ENCODE peak calls at places on chromosomes 4 and X, in nine cellular contexts. One of them, this sample, is unnamed.

GRCh38 chrX:118755633-118756032 is 28.2 kb downstream of the IL13RA1 start:
- DNase-seq in SIG-M5: no peak
- DNase-seq in tibial nerve: no peak
- DNase-seq in upper lobe of left lung: no peak
- DNase-seq in ELR: no peak
- DNase-seq in M059J: peak
- DNase-seq in iPS DF 19.7: no peak
- DNase-seq in NCI-H1417: no peak
- DNase-seq in stimulated activated CD8-positive, alpha-beta memory T cell treated with anti-CD3 and anti-CD28 coated beads, Interleukin-15, amount 100 ng/mL, for 4 hours: no peak
- DNase-seq in this sample: no peak

GRCh38 chr4:20323991-20324390 is 72.3 kb downstream of the SLIT2 start:
- DNase-seq in SIG-M5: no peak
- DNase-seq in tibial nerve: no peak
- DNase-seq in upper lobe of left lung: no peak
- DNase-seq in ELR: peak
- DNase-seq in M059J: peak
- DNase-seq in iPS DF 19.7: no peak
- DNase-seq in NCI-H1417: no peak
- DNase-seq in stimulated activated CD8-positive, alpha-beta memory T cell treated with anti-CD3 and anti-CD28 coated beads, Interleukin-15, amount 100 ng/mL, for 4 hours: no peak
- DNase-seq in this sample: no peak

GRCh38 chr4:118953276-118953675 is 64.6 kb downstream of the SYNPO2 start:
- DNase-seq in SIG-M5: no peak
- DNase-seq in tibial nerve: no peak
- DNase-seq in upper lobe of left lung: no peak
- DNase-seq in ELR: peak
- DNase-seq in M059J: peak
- DNase-seq in iPS DF 19.7: no peak
- DNase-seq in NCI-H1417: no peak
- DNase-seq in stimulated activated CD8-positive, alpha-beta memory T cell treated with anti-CD3 and anti-CD28 coated beads, Interleukin-15, amount 100 ng/mL, for 4 hours: no peak
- DNase-seq in this sample: no peak

GRCh38 chrX:39883664-39884063 is 214.1 kb downstream of the BCOR start:
- DNase-seq in SIG-M5: no peak
- DNase-seq in tibial nerve: no peak
- DNase-seq in upper lobe of left lung: no peak
- DNase-seq in ELR: no peak
- DNase-seq in M059J: no peak
- DNase-seq in iPS DF 19.7: no peak
- DNase-seq in NCI-H1417: no peak
- DNase-seq in stimulated activated CD8-positive, alpha-beta memory T cell treated with anti-CD3 and anti-CD28 coated beads, Interleukin-15, amount 100 ng/mL, for 4 hours: no peak
- DNase-seq in this sample: no peak

GRCh38 chr4:74311696-74312313 is 3.5 kb downstream of the EPGN start:
- DNase-seq in SIG-M5: no peak
- DNase-seq in tibial nerve: no peak
- DNase-seq in upper lobe of left lung: no peak
- DNase-seq in ELR: peak
- DNase-seq in M059J: peak
- DNase-seq in iPS DF 19.7: no peak
- DNase-seq in NCI-H1417: peak
- DNase-seq in stimulated activated CD8-positive, alpha-beta memory T cell treated with anti-CD3 and anti-CD28 coated beads, Interleukin-15, amount 100 ng/mL, for 4 hours: no peak
- DNase-seq in this sample: peak

GRCh38 chr4:104969394-104970066 is 177.1 kb upstream of the TET2 start:
- DNase-seq in SIG-M5: no peak
- DNase-seq in tibial nerve: no peak
- DNase-seq in upper lobe of left lung: peak
- DNase-seq in ELR: no peak
- DNase-seq in M059J: no peak
- DNase-seq in iPS DF 19.7: no peak
- DNase-seq in NCI-H1417: no peak
- DNase-seq in stimulated activated CD8-positive, alpha-beta memory T cell treated with anti-CD3 and anti-CD28 coated beads, Interleukin-15, amount 100 ng/mL, for 4 hours: no peak
- DNase-seq in this sample: no peak

GRCh38 chr4:168604496-168605373 is 107.9 kb downstream of the PALLD start:
- DNase-seq in SIG-M5: no peak
- DNase-seq in tibial nerve: no peak
- DNase-seq in upper lobe of left lung: no peak
- DNase-seq in ELR: peak
- DNase-seq in M059J: peak
- DNase-seq in iPS DF 19.7: peak
- DNase-seq in NCI-H1417: no peak
- DNase-seq in stimulated activated CD8-positive, alpha-beta memory T cell treated with anti-CD3 and anti-CD28 coated beads, Interleukin-15, amount 100 ng/mL, for 4 hours: no peak
- DNase-seq in this sample: peak

GRCh38 chrX:52355108-52355507 is 13.7 kb upstream of the XAGE2 start:
- DNase-seq in SIG-M5: no peak
- DNase-seq in tibial nerve: no peak
- DNase-seq in upper lobe of left lung: no peak
- DNase-seq in ELR: no peak
- DNase-seq in M059J: no peak
- DNase-seq in iPS DF 19.7: no peak
- DNase-seq in NCI-H1417: no peak
- DNase-seq in stimulated activated CD8-positive, alpha-beta memory T cell treated with anti-CD3 and anti-CD28 coated beads, Interleukin-15, amount 100 ng/mL, for 4 hours: no peak
- DNase-seq in this sample: no peak

GRCh38 chr4:23368081-23368697 is 521.7 kb downstream of the PPARGC1A start:
- DNase-seq in SIG-M5: no peak
- DNase-seq in tibial nerve: no peak
- DNase-seq in upper lobe of left lung: peak
- DNase-seq in ELR: no peak
- DNase-seq in M059J: peak
- DNase-seq in iPS DF 19.7: no peak
- DNase-seq in NCI-H1417: peak
- DNase-seq in stimulated activated CD8-positive, alpha-beta memory T cell treated with anti-CD3 and anti-CD28 coated beads, Interleukin-15, amount 100 ng/mL, for 4 hours: no peak
- DNase-seq in this sample: no peak

GRCh38 chr4:185567828-185568442 is 32.6 kb upstream of the PDLIM3 start:
- DNase-seq in SIG-M5: no peak
- DNase-seq in tibial nerve: no peak
- DNase-seq in upper lobe of left lung: no peak
- DNase-seq in ELR: no peak
- DNase-seq in M059J: peak
- DNase-seq in iPS DF 19.7: no peak
- DNase-seq in NCI-H1417: no peak
- DNase-seq in stimulated activated CD8-positive, alpha-beta memory T cell treated with anti-CD3 and anti-CD28 coated beads, Interleukin-15, amount 100 ng/mL, for 4 hours: no peak
- DNase-seq in this sample: no peak

GRCh38 chrX:47169273-47169672 is 24.3 kb downstream of the RBM10 start:
- DNase-seq in SIG-M5: no peak
- DNase-seq in tibial nerve: no peak
- DNase-seq in upper lobe of left lung: no peak
- DNase-seq in ELR: no peak
- DNase-seq in M059J: no peak
- DNase-seq in iPS DF 19.7: no peak
- DNase-seq in NCI-H1417: no peak
- DNase-seq in stimulated activated CD8-positive, alpha-beta memory T cell treated with anti-CD3 and anti-CD28 coated beads, Interleukin-15, amount 100 ng/mL, for 4 hours: no peak
- DNase-seq in this sample: no peak

GRCh38 chr4:177740563-177740962 is 298.3 kb upstream of the AGA start:
- DNase-seq in SIG-M5: no peak
- DNase-seq in tibial nerve: no peak
- DNase-seq in upper lobe of left lung: no peak
- DNase-seq in ELR: peak
- DNase-seq in M059J: peak
- DNase-seq in iPS DF 19.7: no peak
- DNase-seq in NCI-H1417: no peak
- DNase-seq in stimulated activated CD8-positive, alpha-beta memory T cell treated with anti-CD3 and anti-CD28 coated beads, Interleukin-15, amount 100 ng/mL, for 4 hours: no peak
- DNase-seq in this sample: no peak

GRCh38 chr4:118834960-118835895 is 698 bp downstream of the SEC24D start:
- DNase-seq in SIG-M5: peak
- DNase-seq in tibial nerve: peak
- DNase-seq in upper lobe of left lung: peak
- DNase-seq in ELR: peak
- DNase-seq in M059J: peak
- DNase-seq in iPS DF 19.7: peak
- DNase-seq in NCI-H1417: peak
- DNase-seq in stimulated activated CD8-positive, alpha-beta memory T cell treated with anti-CD3 and anti-CD28 coated beads, Interleukin-15, amount 100 ng/mL, for 4 hours: peak
- DNase-seq in this sample: peak

GRCh38 chrX:46704767-46705386 is 54.0 kb downstream of the SLC9A7 start:
- DNase-seq in SIG-M5: no peak
- DNase-seq in tibial nerve: no peak
- DNase-seq in upper lobe of left lung: no peak
- DNase-seq in ELR: peak
- DNase-seq in M059J: peak
- DNase-seq in iPS DF 19.7: no peak
- DNase-seq in NCI-H1417: no peak
- DNase-seq in stimulated activated CD8-positive, alpha-beta memory T cell treated with anti-CD3 and anti-CD28 coated beads, Interleukin-15, amount 100 ng/mL, for 4 hours: no peak
- DNase-seq in this sample: no peak

GRCh38 chr4:101279377-101279871 is 67.9 kb downstream of the PPP3CA start:
- DNase-seq in SIG-M5: no peak
- DNase-seq in tibial nerve: no peak
- DNase-seq in upper lobe of left lung: no peak
- DNase-seq in ELR: peak
- DNase-seq in M059J: peak
- DNase-seq in iPS DF 19.7: no peak
- DNase-seq in NCI-H1417: no peak
- DNase-seq in stimulated activated CD8-positive, alpha-beta memory T cell treated with anti-CD3 and anti-CD28 coated beads, Interleukin-15, amount 100 ng/mL, for 4 hours: no peak
- DNase-seq in this sample: no peak

GRCh38 chrX:48597353-48598264 is at the start of gene WDR13:
- DNase-seq in SIG-M5: peak
- DNase-seq in tibial nerve: peak
- DNase-seq in upper lobe of left lung: peak
- DNase-seq in ELR: peak
- DNase-seq in M059J: peak
- DNase-seq in iPS DF 19.7: peak
- DNase-seq in NCI-H1417: peak
- DNase-seq in stimulated activated CD8-positive, alpha-beta memory T cell treated with anti-CD3 and anti-CD28 coated beads, Interleukin-15, amount 100 ng/mL, for 4 hours: peak
- DNase-seq in this sample: peak

GRCh38 chr4:121819216-121819980 is 4.3 kb downstream of the CCNA2 start:
- DNase-seq in SIG-M5: no peak
- DNase-seq in tibial nerve: no peak
- DNase-seq in upper lobe of left lung: no peak
- DNase-seq in ELR: no peak
- DNase-seq in M059J: no peak
- DNase-seq in iPS DF 19.7: no peak
- DNase-seq in NCI-H1417: no peak
- DNase-seq in stimulated activated CD8-positive, alpha-beta memory T cell treated with anti-CD3 and anti-CD28 coated beads, Interleukin-15, amount 100 ng/mL, for 4 hours: no peak
- DNase-seq in this sample: no peak

GRCh38 chrX:1181131-1181530 is 31.3 kb downstream of the CRLF2 start:
- DNase-seq in SIG-M5: no peak
- DNase-seq in tibial nerve: no peak
- DNase-seq in upper lobe of left lung: no peak
- DNase-seq in ELR: no peak
- DNase-seq in M059J: no peak
- DNase-seq in iPS DF 19.7: no peak
- DNase-seq in NCI-H1417: no peak
- DNase-seq in stimulated activated CD8-positive, alpha-beta memory T cell treated with anti-CD3 and anti-CD28 coated beads, Interleukin-15, amount 100 ng/mL, for 4 hours: no peak
- DNase-seq in this sample: no peak

GRCh38 chr4:101824500-101824899 is 34.0 kb downstream of the BANK1 start:
- DNase-seq in SIG-M5: no peak
- DNase-seq in tibial nerve: no peak
- DNase-seq in upper lobe of left lung: no peak
- DNase-seq in ELR: no peak
- DNase-seq in M059J: no peak
- DNase-seq in iPS DF 19.7: no peak
- DNase-seq in NCI-H1417: no peak
- DNase-seq in stimulated activated CD8-positive, alpha-beta memory T cell treated with anti-CD3 and anti-CD28 coated beads, Interleukin-15, amount 100 ng/mL, for 4 hours: no peak
- DNase-seq in this sample: no peak

GRCh38 chr4:184747034-184747830 is 13.3 kb upstream of the CENPU start:
- DNase-seq in SIG-M5: no peak
- DNase-seq in tibial nerve: no peak
- DNase-seq in upper lobe of left lung: peak
- DNase-seq in ELR: no peak
- DNase-seq in M059J: no peak
- DNase-seq in iPS DF 19.7: no peak
- DNase-seq in NCI-H1417: no peak
- DNase-seq in stimulated activated CD8-positive, alpha-beta memory T cell treated with anti-CD3 and anti-CD28 coated beads, Interleukin-15, amount 100 ng/mL, for 4 hours: no peak
- DNase-seq in this sample: no peak

GRCh38 chrX:57596109-57596870 is 4.5 kb downstream of the ZXDB start:
- DNase-seq in SIG-M5: no peak
- DNase-seq in tibial nerve: no peak
- DNase-seq in upper lobe of left lung: no peak
- DNase-seq in ELR: peak
- DNase-seq in M059J: peak
- DNase-seq in iPS DF 19.7: no peak
- DNase-seq in NCI-H1417: no peak
- DNase-seq in stimulated activated CD8-positive, alpha-beta memory T cell treated with anti-CD3 and anti-CD28 coated beads, Interleukin-15, amount 100 ng/mL, for 4 hours: no peak
- DNase-seq in this sample: no peak

GRCh38 chrX:131626681-131627296 is 82.9 kb downstream of the OR13H1 start:
- DNase-seq in SIG-M5: no peak
- DNase-seq in tibial nerve: no peak
- DNase-seq in upper lobe of left lung: no peak
- DNase-seq in ELR: no peak
- DNase-seq in M059J: peak
- DNase-seq in iPS DF 19.7: no peak
- DNase-seq in NCI-H1417: no peak
- DNase-seq in stimulated activated CD8-positive, alpha-beta memory T cell treated with anti-CD3 and anti-CD28 coated beads, Interleukin-15, amount 100 ng/mL, for 4 hours: no peak
- DNase-seq in this sample: no peak

GRCh38 chr4:101669832-101670188 is 120.7 kb upstream of the BANK1 start:
- DNase-seq in SIG-M5: no peak
- DNase-seq in tibial nerve: no peak
- DNase-seq in upper lobe of left lung: no peak
- DNase-seq in ELR: no peak
- DNase-seq in M059J: no peak
- DNase-seq in iPS DF 19.7: no peak
- DNase-seq in NCI-H1417: no peak
- DNase-seq in stimulated activated CD8-positive, alpha-beta memory T cell treated with anti-CD3 and anti-CD28 coated beads, Interleukin-15, amount 100 ng/mL, for 4 hours: no peak
- DNase-seq in this sample: no peak

GRCh38 chr4:88938138-88938537 is 118.8 kb downstream of the FAM13A start:
- DNase-seq in SIG-M5: no peak
- DNase-seq in tibial nerve: no peak
- DNase-seq in upper lobe of left lung: no peak
- DNase-seq in ELR: peak
- DNase-seq in M059J: peak
- DNase-seq in iPS DF 19.7: no peak
- DNase-seq in NCI-H1417: no peak
- DNase-seq in stimulated activated CD8-positive, alpha-beta memory T cell treated with anti-CD3 and anti-CD28 coated beads, Interleukin-15, amount 100 ng/mL, for 4 hours: no peak
- DNase-seq in this sample: no peak

GRCh38 chr4:102036619-102037376 is 246.3 kb downstream of the BANK1 start:
- DNase-seq in SIG-M5: no peak
- DNase-seq in tibial nerve: no peak
- DNase-seq in upper lobe of left lung: no peak
- DNase-seq in ELR: peak
- DNase-seq in M059J: peak
- DNase-seq in iPS DF 19.7: no peak
- DNase-seq in NCI-H1417: no peak
- DNase-seq in stimulated activated CD8-positive, alpha-beta memory T cell treated with anti-CD3 and anti-CD28 coated beads, Interleukin-15, amount 100 ng/mL, for 4 hours: no peak
- DNase-seq in this sample: no peak

GRCh38 chrX:136574548-136574947 is 42.5 kb downstream of the VGLL1 start:
- DNase-seq in SIG-M5: no peak
- DNase-seq in tibial nerve: no peak
- DNase-seq in upper lobe of left lung: no peak
- DNase-seq in ELR: no peak
- DNase-seq in M059J: no peak
- DNase-seq in iPS DF 19.7: no peak
- DNase-seq in NCI-H1417: peak
- DNase-seq in stimulated activated CD8-positive, alpha-beta memory T cell treated with anti-CD3 and anti-CD28 coated beads, Interleukin-15, amount 100 ng/mL, for 4 hours: no peak
- DNase-seq in this sample: peak

GRCh38 chr4:6582889-6583504 is 8.0 kb downstream of the MAN2B2 start:
- DNase-seq in SIG-M5: no peak
- DNase-seq in tibial nerve: no peak
- DNase-seq in upper lobe of left lung: no peak
- DNase-seq in ELR: peak
- DNase-seq in M059J: peak
- DNase-seq in iPS DF 19.7: no peak
- DNase-seq in NCI-H1417: no peak
- DNase-seq in stimulated activated CD8-positive, alpha-beta memory T cell treated with anti-CD3 and anti-CD28 coated beads, Interleukin-15, amount 100 ng/mL, for 4 hours: no peak
- DNase-seq in this sample: no peak

GRCh38 chr4:21790437-21791029 is 158.0 kb downstream of the KCNIP4 start:
- DNase-seq in SIG-M5: no peak
- DNase-seq in tibial nerve: no peak
- DNase-seq in upper lobe of left lung: no peak
- DNase-seq in ELR: peak
- DNase-seq in M059J: peak
- DNase-seq in iPS DF 19.7: no peak
- DNase-seq in NCI-H1417: peak
- DNase-seq in stimulated activated CD8-positive, alpha-beta memory T cell treated with anti-CD3 and anti-CD28 coated beads, Interleukin-15, amount 100 ng/mL, for 4 hours: no peak
- DNase-seq in this sample: no peak

GRCh38 chrX:23954396-23954795 is 46.6 kb downstream of the CXorf58 start:
- DNase-seq in SIG-M5: no peak
- DNase-seq in tibial nerve: no peak
- DNase-seq in upper lobe of left lung: no peak
- DNase-seq in ELR: no peak
- DNase-seq in M059J: no peak
- DNase-seq in iPS DF 19.7: no peak
- DNase-seq in NCI-H1417: no peak
- DNase-seq in stimulated activated CD8-positive, alpha-beta memory T cell treated with anti-CD3 and anti-CD28 coated beads, Interleukin-15, amount 100 ng/mL, for 4 hours: no peak
- DNase-seq in this sample: no peak